ENCODE peak calls at places on chromosomes 12 and 14, in five cellular contexts. One of them, this sample, is unnamed.

GRCh38 chr14:105864651-105865265 is 338.4 kb downstream of the TMEM121 start:
- DNase-seq in amniotic stem cell: no peak
- DNase-seq in stimulated activated naive CD4-positive, alpha-beta T cell: no peak
- DNase-seq in adipocyte: no peak
- DNase-seq in right atrium auricular region: no peak
- DNase-seq in this sample: no peak

GRCh38 chr12:5806376-5807089 is 138.5 kb downstream of the ANO2 start:
- DNase-seq in amniotic stem cell: no peak
- DNase-seq in adipocyte: peak; percentile 13
- DNase-seq in right atrium auricular region: no peak
- DNase-seq in stimulated activated naive CD4-positive, alpha-beta T cell: no peak
- DNase-seq in this sample: no peak

GRCh38 chr14:22131749-22132476 is 457.1 kb downstream of the DAD1 start:
- DNase-seq in stimulated activated naive CD4-positive, alpha-beta T cell: peak; percentile 29
- DNase-seq in right atrium auricular region: no peak
- DNase-seq in amniotic stem cell: no peak
- DNase-seq in adipocyte: no peak
- DNase-seq in this sample: no peak

GRCh38 chr12:93146278-93146939 is 217.3 kb upstream of the EEA1 start:
- DNase-seq in stimulated activated naive CD4-positive, alpha-beta T cell: no peak
- DNase-seq in amniotic stem cell: no peak
- DNase-seq in right atrium auricular region: no peak
- DNase-seq in adipocyte: no peak
- DNase-seq in this sample: no peak

GRCh38 chr14:33809456-33809855 is 141.4 kb downstream of the EGLN3 start:
- DNase-seq in stimulated activated naive CD4-positive, alpha-beta T cell: no peak
- DNase-seq in right atrium auricular region: no peak
- DNase-seq in adipocyte: no peak
- DNase-seq in amniotic stem cell: no peak
- DNase-seq in this sample: no peak

GRCh38 chr14:78611031-78611430 is 440.9 kb downstream of the NRXN3 start:
- DNase-seq in stimulated activated naive CD4-positive, alpha-beta T cell: no peak
- DNase-seq in adipocyte: no peak
- DNase-seq in amniotic stem cell: no peak
- DNase-seq in right atrium auricular region: no peak
- DNase-seq in this sample: no peak

GRCh38 chr12:91384391-91384790 is 201.8 kb upstream of the DCN start:
- DNase-seq in amniotic stem cell: no peak
- DNase-seq in right atrium auricular region: no peak
- DNase-seq in adipocyte: no peak
- DNase-seq in stimulated activated naive CD4-positive, alpha-beta T cell: no peak
- DNase-seq in this sample: no peak

GRCh38 chr14:105689722-105690121 is 163.3 kb downstream of the TMEM121 start:
- DNase-seq in amniotic stem cell: no peak
- DNase-seq in adipocyte: no peak
- DNase-seq in right atrium auricular region: no peak
- DNase-seq in stimulated activated naive CD4-positive, alpha-beta T cell: no peak
- DNase-seq in this sample: no peak

GRCh38 chr12:55492078-55492477 is at the start of gene OR6C68:
- DNase-seq in adipocyte: no peak
- DNase-seq in amniotic stem cell: no peak
- DNase-seq in stimulated activated naive CD4-positive, alpha-beta T cell: no peak
- DNase-seq in right atrium auricular region: no peak
- DNase-seq in this sample: no peak

GRCh38 chr14:85415015-85415712 is 114.8 kb upstream of the FLRT2 start:
- DNase-seq in adipocyte: peak; percentile 78
- DNase-seq in stimulated activated naive CD4-positive, alpha-beta T cell: no peak
- DNase-seq in amniotic stem cell: peak; percentile 55
- DNase-seq in right atrium auricular region: peak; percentile 75
- DNase-seq in this sample: peak; percentile 85

GRCh38 chr12:2397356-2398045 is 344.7 kb downstream of the CACNA1C start:
- DNase-seq in adipocyte: no peak
- DNase-seq in stimulated activated naive CD4-positive, alpha-beta T cell: no peak
- DNase-seq in right atrium auricular region: no peak
- DNase-seq in amniotic stem cell: no peak
- DNase-seq in this sample: peak; percentile 17

GRCh38 chr14:104307627-104308401 is 169.4 kb downstream of the KIF26A start:
- DNase-seq in stimulated activated naive CD4-positive, alpha-beta T cell: no peak
- DNase-seq in adipocyte: no peak
- DNase-seq in amniotic stem cell: no peak
- DNase-seq in right atrium auricular region: no peak
- DNase-seq in this sample: no peak

GRCh38 chr12:85029456-85029855 is 6.6 kb downstream of the TSPAN19 start:
- DNase-seq in amniotic stem cell: peak; percentile 8
- DNase-seq in adipocyte: peak; percentile 83
- DNase-seq in right atrium auricular region: no peak
- DNase-seq in stimulated activated naive CD4-positive, alpha-beta T cell: peak; percentile 1
- DNase-seq in this sample: no peak

GRCh38 chr12:6373022-6373787 is 2.2 kb downstream of the SCNN1A start:
- DNase-seq in stimulated activated naive CD4-positive, alpha-beta T cell: no peak
- DNase-seq in right atrium auricular region: no peak
- DNase-seq in amniotic stem cell: no peak
- DNase-seq in adipocyte: no peak
- DNase-seq in this sample: no peak

GRCh38 chr12:109716092-109716479 is 2.5 kb downstream of the FAM222A start:
- DNase-seq in right atrium auricular region: no peak
- DNase-seq in adipocyte: no peak
- DNase-seq in stimulated activated naive CD4-positive, alpha-beta T cell: no peak
- DNase-seq in amniotic stem cell: no peak
- DNase-seq in this sample: no peak

GRCh38 chr12:61993734-61994345 is 266.4 kb upstream of the USP15 start:
- DNase-seq in adipocyte: peak; percentile 46
- DNase-seq in amniotic stem cell: no peak
- DNase-seq in right atrium auricular region: no peak
- DNase-seq in stimulated activated naive CD4-positive, alpha-beta T cell: no peak
- DNase-seq in this sample: no peak